ENCODE peak calls at places on chromosome 19, in five cellular contexts. O, R, P, G and B are unnamed samples.

GRCh38 chr19:34555447-34555846 is 73.9 kb downstream of the WTIP start:
- DNase-seq in O (no peak), G (no peak), P (peak; percentile 24), R (no peak), B (peak; percentile 28)

GRCh38 chr19:17312481-17313113 is 3.2 kb downstream of the DDA1 start:
- DNase-seq in G (no peak), P (no peak), O (no peak), R (no peak), B (no peak)

GRCh38 chr19:12346896-12347295 is 13.5 kb upstream of the ZNF563 start:
- DNase-seq in O (no peak), P (no peak), R (no peak), G (no peak), B (peak; percentile 58)

GRCh38 chr19:16951529-16951928 is 62.7 kb downstream of the F2RL3 start:
- DNase-seq in O (no peak), R (no peak), P (no peak), G (peak; percentile 20), B (no peak)

GRCh38 chr19:32404939-32405430 is 585 bp upstream of the DPY19L3 start:
- DNase-seq in R (no peak), O (peak; percentile 8), P (no peak), G (peak; percentile 67), B (peak; percentile 19)

GRCh38 chr19:4088975-4089374 is 22.3 kb upstream of the ZBTB7A start:
- DNase-seq in O (no peak), R (no peak), G (no peak), P (no peak), B (no peak)

GRCh38 chr19:12786149-12786870 is 5.0 kb upstream of the JUNB start:
- DNase-seq in G (no peak), P (no peak), O (no peak), R (no peak), B (no peak)

GRCh38 chr19:23393121-23393520 is 2.1 kb downstream of the ZNF91 start:
- DNase-seq in G (no peak), P (no peak), R (no peak), O (no peak), B (no peak)

GRCh38 chr19:29596080-29596479 is 10.0 kb upstream of the POP4 start:
- DNase-seq in P (no peak), O (no peak), R (no peak), G (no peak), B (no peak)

GRCh38 chr19:52662631-52663030 is 24.5 kb upstream of the ZNF83 start:
- DNase-seq in O (no peak), P (peak; percentile 33), R (no peak), G (no peak), B (no peak)

GRCh38 chr19:1227313-1227626 is 10.5 kb downstream of the CBARP start:
- DNase-seq in P (no peak), O (no peak), R (no peak), G (peak; percentile 57), B (no peak)

GRCh38 chr19:33403221-33403972 is 29.9 kb downstream of the CEBPG start:
- DNase-seq in G (no peak), P (no peak), R (no peak), O (no peak), B (peak; percentile 98)

GRCh38 chr19:35017507-35017906 is 12.8 kb upstream of the SCN1B start:
- DNase-seq in G (no peak), R (no peak), P (no peak), O (no peak), B (no peak)

GRCh38 chr19:33772102-33772857 is 24.4 kb upstream of the KCTD15 start:
- DNase-seq in P (no peak), O (no peak), G (no peak), R (no peak), B (no peak)

GRCh38 chr19:18800079-18800478 is 9.0 kb upstream of the COMP start:
- DNase-seq in O (no peak), P (no peak), R (no peak), G (no peak), B (no peak)

GRCh38 chr19:44741258-44741731 is 7.2 kb upstream of the BCL3 start:
- DNase-seq in P (peak; percentile 33), O (no peak), R (no peak), G (no peak), B (no peak)

GRCh38 chr19:16366433-16367268 is 42.0 kb downstream of the KLF2 start:
- DNase-seq in R (peak; percentile 69), P (no peak), G (no peak), O (no peak), B (no peak)

GRCh38 chr19:46731007-46731501 is 14.1 kb upstream of the PRKD2 start:
- DNase-seq in R (no peak), O (no peak), P (no peak), G (no peak), B (no peak)

GRCh38 chr19:18843960-18844359 is 12.2 kb downstream of the UPF1 start:
- DNase-seq in G (no peak), R (no peak), O (no peak), P (no peak), B (no peak)

GRCh38 chr19:41866284-41866683 is 6.2 kb downstream of the RPS19 start:
- DNase-seq in P (no peak), R (no peak), G (no peak), O (no peak), B (no peak)

GRCh38 chr19:9913237-9914000 is 22.9 kb downstream of the OLFM2 start:
- DNase-seq in P (no peak), R (no peak), O (no peak), G (peak; percentile 66), B (no peak)

GRCh38 chr19:46493236-46494114 is 2.2 kb downstream of the PNMA8B start:
- DNase-seq in O (no peak), G (peak; percentile 74), R (no peak), P (no peak), B (no peak)

GRCh38 chr19:35545855-35546381 is 492 bp downstream of the TMEM147 start:
- DNase-seq in G (no peak), O (no peak), P (no peak), R (peak; percentile 60), B (no peak)

GRCh38 chr19:45350477-45351058 is 10.0 kb downstream of the KLC3 start:
- DNase-seq in G (no peak), R (no peak), P (no peak), O (no peak), B (no peak)

GRCh38 chr19:46985532-46986415 is 33.9 kb upstream of the NPAS1 start:
- DNase-seq in R (no peak), P (no peak), G (no peak), O (no peak), B (peak; percentile 23)

GRCh38 chr19:55379161-55379560 is 2.5 kb downstream of the TMEM190 start:
- DNase-seq in O (no peak), G (no peak), P (no peak), R (no peak), B (no peak)
- TF ChIP-seq ZNF274 in O (no peak), G (no peak), P (no peak), R (no peak), B (no peak)

GRCh38 chr19:40528078-40528477 is 48.6 kb upstream of the SHKBP1 start:
- DNase-seq in G (no peak), P (no peak), R (no peak), O (no peak), B (no peak)

GRCh38 chr19:40528533-40529092 is 48.1 kb upstream of the SHKBP1 start:
- DNase-seq in G (no peak), P (no peak), O (no peak), R (no peak), B (no peak)

GRCh38 chr19:40529093-40529954 is 47.3 kb upstream of the SHKBP1 start:
- DNase-seq in R (peak; percentile 57), P (peak; percentile 78), G (peak; percentile 96), O (peak; percentile 56), B (peak; percentile 56)

GRCh38 chr19:40533508-40533907 is 43.2 kb upstream of the SHKBP1 start:
- DNase-seq in O (no peak), R (no peak), P (no peak), G (no peak), B (no peak)

DNA sequence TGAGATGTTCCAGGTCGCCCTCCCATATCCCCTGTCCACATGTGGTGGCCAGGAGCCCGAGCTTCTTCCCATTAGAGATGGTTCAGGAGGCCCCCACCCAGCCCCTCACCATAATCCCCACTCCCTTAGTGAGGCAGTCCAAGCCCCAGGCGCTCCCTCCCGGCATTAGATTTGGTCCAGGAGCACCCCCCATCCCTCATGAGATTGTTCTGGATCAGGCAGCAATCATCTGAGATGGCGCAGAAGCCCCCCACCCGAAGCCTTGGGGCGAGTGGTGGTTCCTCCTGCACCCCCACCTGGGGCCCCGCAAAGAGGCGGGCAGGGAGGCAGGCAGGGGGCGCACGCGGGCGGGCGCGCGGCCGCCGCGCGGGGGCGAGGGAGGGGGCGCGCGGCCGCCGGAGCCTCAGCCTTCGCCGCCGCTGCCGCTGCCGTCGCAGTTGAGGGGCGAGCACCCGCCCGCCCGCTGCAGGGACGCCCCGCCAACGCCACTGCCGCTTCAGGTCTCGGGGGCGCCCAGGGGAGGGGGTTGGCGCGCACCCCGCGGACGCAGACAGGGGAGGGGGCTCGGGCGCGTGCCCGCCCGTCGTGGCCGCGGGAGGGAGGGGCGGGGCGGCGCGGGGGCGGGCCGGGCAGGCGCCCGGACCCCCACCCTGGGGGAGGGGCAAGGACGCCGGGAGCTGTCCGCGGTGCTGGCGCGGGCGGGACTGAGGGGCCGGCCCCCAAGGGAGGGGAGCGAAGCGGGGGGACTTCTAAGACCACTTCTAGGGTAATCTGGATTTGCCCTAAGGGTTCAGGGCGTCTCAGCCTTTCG is 46.4 kb upstream of the SHKBP1 start:
- DNase-seq in P (no peak), R (no peak), G (peak; percentile 92), O (no peak), B (no peak)
- TF ChIP-seq ZNF274 in P (no peak), R (no peak), G (no peak), O (no peak), B (no peak)

DNA sequence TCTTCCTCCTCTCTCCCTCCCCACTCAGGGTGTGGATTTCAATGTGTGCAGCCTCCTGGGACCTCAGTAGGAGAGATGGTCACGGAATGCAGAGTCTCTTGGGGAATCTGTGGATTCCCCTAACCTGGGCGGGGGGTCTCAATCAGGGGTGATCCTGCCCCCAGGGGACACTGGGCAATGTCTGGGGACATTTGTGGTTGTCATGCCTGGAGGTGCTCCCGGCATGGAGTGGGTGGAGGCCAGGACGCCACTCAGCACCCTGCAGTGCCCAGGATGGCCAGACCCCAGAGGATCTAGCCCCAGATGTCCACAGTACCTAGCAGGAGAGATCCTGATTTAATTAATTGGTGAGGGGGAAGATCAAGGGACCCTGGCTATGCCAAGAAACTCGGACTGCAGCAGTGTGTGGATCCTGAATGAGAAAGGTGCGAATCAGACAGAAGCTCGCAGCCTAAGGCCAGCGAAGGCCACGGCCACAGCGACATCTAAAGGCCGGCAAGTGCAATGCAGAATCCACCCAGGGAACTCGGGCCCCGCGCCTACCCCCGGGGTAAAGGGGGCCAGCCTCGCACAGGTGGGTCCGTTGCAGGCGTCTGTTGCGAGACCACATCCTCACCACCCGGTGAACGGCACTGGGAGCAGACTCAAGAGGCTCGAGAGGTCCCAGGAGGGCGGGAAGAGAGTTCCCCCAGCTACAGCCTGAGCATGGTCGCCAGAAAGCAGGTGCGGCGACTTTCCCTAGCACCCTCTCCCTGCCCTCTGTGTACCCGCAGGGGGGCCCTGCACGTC is 88.8 kb downstream of the GNG7 start:
- DNase-seq in R (no peak), G (peak; percentile 83), O (peak; percentile 27), P (no peak), B (no peak)
- TF ChIP-seq ZNF274 in R (no peak), G (no peak), O (no peak), P (no peak), B (no peak)

DNA sequence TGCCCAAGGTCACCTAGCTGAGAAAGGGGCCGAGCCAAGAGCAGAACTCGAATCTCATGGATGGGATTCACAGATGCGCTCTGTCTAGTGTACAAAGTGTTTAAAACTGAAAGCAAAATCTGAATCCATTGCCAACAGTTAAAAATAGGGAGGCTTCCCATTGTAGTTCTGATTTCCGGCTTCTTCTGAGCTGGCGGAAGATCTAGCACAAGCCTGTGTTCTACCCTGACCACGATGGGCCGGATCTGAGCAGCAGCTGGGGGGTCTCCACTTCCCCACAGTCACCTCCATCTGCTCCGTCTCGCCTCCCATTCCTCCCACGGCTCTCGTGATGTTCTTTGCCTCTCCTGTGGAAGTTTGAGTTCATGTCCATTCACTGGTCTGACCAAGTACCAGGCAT is 2.4 kb downstream of the CACNG8 start:
- DNase-seq in O (no peak), G (no peak), P (no peak), R (no peak), B (no peak)
- TF ChIP-seq ZNF274 in O (no peak), G (no peak), P (no peak), R (no peak), B (no peak)